ENCODE peak calls at places on chromosomes 2 and 18, in four cellular contexts. A is ovary, M is astrocyte of the spinal cord, E is kidney. B is an unnamed sample.

GRCh38 chr18:31943895-31944816 is 1.2 kb upstream of the TRAPPC8 start:
- DNase-seq in A (no peak), E (no peak), M (no peak), B (no peak)

GRCh38 chr2:180542510-180542909 is 437.9 kb upstream of the UBE2E3 start:
- DNase-seq in A (no peak), M (no peak), E (no peak), B (no peak)

GRCh38 chr2:201259216-201259615 is 1.1 kb upstream of the CASP8 start:
- DNase-seq in A (no peak), M (no peak), E (no peak), B (no peak)

GRCh38 chr2:30559544-30559943 is 112.5 kb downstream of the LCLAT1 start:
- DNase-seq in E (no peak), M (no peak), A (no peak), B (no peak)

GRCh38 chr18:8607776-8608682 is 1.2 kb upstream of the RAB12 start:
- DNase-seq in A (peak), M (no peak), E (no peak), B (no peak)

GRCh38 chr2:112301171-112301584 is 25.8 kb downstream of the ZC3H6 start:
- DNase-seq in E (no peak), M (peak), A (no peak), B (no peak)

GRCh38 chr2:230903251-230904150 is 21.5 kb downstream of the GPR55 start:
- DNase-seq in M (no peak), E (no peak), A (no peak), B (peak)

GRCh38 chr2:218022851-218023530 is 20.2 kb upstream of the TNS1 start:
- DNase-seq in E (peak), M (no peak), A (peak), B (peak)

GRCh38 chr18:33404244-33404873 is 36.2 kb downstream of the CCDC178 start:
- DNase-seq in E (no peak), M (no peak), A (no peak), B (no peak)

GRCh38 chr2:144267209-144267608 is 252.7 kb downstream of the ZEB2 start:
- DNase-seq in E (no peak), A (no peak), M (no peak), B (no peak)

GRCh38 chr2:201795608-201796477 is 10.5 kb upstream of the CDK15 start:
- DNase-seq in E (no peak), M (peak), A (peak), B (no peak)

GRCh38 chr2:168165418-168165817 is 82.0 kb downstream of the STK39 start:
- DNase-seq in M (peak), E (no peak), A (no peak), B (no peak)

GRCh38 chr18:31555971-31556747 is 35.5 kb upstream of the TTR start:
- DNase-seq in M (peak), E (no peak), A (no peak), B (no peak)

GRCh38 chr2:46926863-46927262 is 11.3 kb upstream of the MCFD2 start:
- DNase-seq in A (no peak), M (no peak), E (no peak), B (no peak)

GRCh38 chr18:58541789-58542425 is 87.0 kb downstream of the ALPK2 start:
- DNase-seq in M (peak), E (no peak), A (no peak), B (no peak)

GRCh38 chr18:58542426-58543159 is 86.3 kb downstream of the ALPK2 start:
- DNase-seq in E (no peak), A (no peak), M (no peak), B (no peak)

GRCh38 chr18:58540381-58540943 is 88.4 kb downstream of the ALPK2 start:
- DNase-seq in A (no peak), E (no peak), M (no peak), B (no peak)

GRCh38 chr18:58539659-58540380 is 89.1 kb downstream of the ALPK2 start:
- DNase-seq in M (no peak), E (no peak), A (no peak), B (no peak)

GRCh38 chr18:58541137-58541788 is 87.6 kb downstream of the ALPK2 start:
- DNase-seq in A (no peak), E (no peak), M (no peak), B (no peak)
- TF ChIP-seq CTCF in A (no peak), E (no peak), M (peak), B (peak)

GRCh38 chr18:10089881-10090280 is 176.1 kb downstream of the VAPA start:
- DNase-seq in A (no peak), E (no peak), M (no peak), B (no peak)

GRCh38 chr18:10094608-10095137 is 180.9 kb downstream of the VAPA start:
- DNase-seq in M (no peak), E (no peak), A (no peak), B (no peak)

GRCh38 chr18:10090668-10091067 is 176.9 kb downstream of the VAPA start:
- DNase-seq in M (no peak), E (no peak), A (no peak), B (no peak)

GRCh38 chr18:10095356-10095755 is 181.5 kb downstream of the VAPA start:
- DNase-seq in M (no peak), A (no peak), E (no peak), B (no peak)

DNA sequence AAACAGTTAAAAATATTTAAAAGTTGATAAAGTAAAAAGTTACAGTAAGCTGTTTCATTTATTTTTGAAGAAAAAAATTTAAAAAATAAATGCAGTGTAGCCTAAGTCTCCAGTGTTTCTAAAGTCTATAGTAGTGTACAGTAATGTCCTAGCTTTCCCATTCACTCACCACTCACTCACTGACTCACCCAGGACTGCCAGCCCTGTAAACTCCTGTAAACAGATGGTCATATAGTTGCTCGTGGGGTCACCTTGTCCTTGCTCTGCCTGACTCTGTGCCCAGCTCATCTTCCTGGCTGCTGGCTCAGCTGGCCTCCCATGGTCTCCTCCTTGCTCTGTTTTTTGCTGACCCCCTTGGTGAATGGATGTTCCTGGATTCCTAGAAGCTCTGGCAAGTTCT is 180.3 kb downstream of the VAPA start:
- DNase-seq in E (no peak), A (no peak), M (peak), B (no peak)
- TF ChIP-seq CTCF in E (no peak), A (no peak), M (no peak), B (no peak)

GRCh38 chr2:99611034-99611433 is 121.2 kb upstream of the REV1 start:
- DNase-seq in E (no peak), A (no peak), M (no peak), B (no peak)

GRCh38 chr2:99611786-99612185 is 122.0 kb upstream of the REV1 start:
- DNase-seq in A (no peak), E (no peak), M (no peak), B (no peak)

GRCh38 chr2:99608092-99608491 is 118.3 kb upstream of the REV1 start:
- DNase-seq in M (peak), A (no peak), E (no peak), B (no peak)

GRCh38 chr2:99608861-99609260 is 119.0 kb upstream of the REV1 start:
- DNase-seq in A (no peak), E (no peak), M (no peak), B (no peak)

GRCh38 chr2:99609851-99610381 is 120.1 kb upstream of the REV1 start:
- DNase-seq in M (no peak), E (no peak), A (no peak), B (no peak)
- TF ChIP-seq CTCF in M (no peak), E (no peak), A (no peak), B (no peak)

GRCh38 chr18:3886575-3887322 is 436.8 kb downstream of the TGIF1 start:
- DNase-seq in M (no peak), E (no peak), A (no peak), B (no peak)

GRCh38 chr18:3889121-3889520 is 439.1 kb downstream of the TGIF1 start:
- DNase-seq in E (no peak), A (no peak), M (no peak), B (no peak)

GRCh38 chr18:3879836-3880120 is 429.8 kb downstream of the TGIF1 start:
- DNase-seq in A (no peak), E (peak), M (no peak), B (peak)

GRCh38 chr18:3889803-3890202 is 439.8 kb downstream of the TGIF1 start:
- DNase-seq in A (no peak), M (peak), E (peak), B (no peak)

DNA sequence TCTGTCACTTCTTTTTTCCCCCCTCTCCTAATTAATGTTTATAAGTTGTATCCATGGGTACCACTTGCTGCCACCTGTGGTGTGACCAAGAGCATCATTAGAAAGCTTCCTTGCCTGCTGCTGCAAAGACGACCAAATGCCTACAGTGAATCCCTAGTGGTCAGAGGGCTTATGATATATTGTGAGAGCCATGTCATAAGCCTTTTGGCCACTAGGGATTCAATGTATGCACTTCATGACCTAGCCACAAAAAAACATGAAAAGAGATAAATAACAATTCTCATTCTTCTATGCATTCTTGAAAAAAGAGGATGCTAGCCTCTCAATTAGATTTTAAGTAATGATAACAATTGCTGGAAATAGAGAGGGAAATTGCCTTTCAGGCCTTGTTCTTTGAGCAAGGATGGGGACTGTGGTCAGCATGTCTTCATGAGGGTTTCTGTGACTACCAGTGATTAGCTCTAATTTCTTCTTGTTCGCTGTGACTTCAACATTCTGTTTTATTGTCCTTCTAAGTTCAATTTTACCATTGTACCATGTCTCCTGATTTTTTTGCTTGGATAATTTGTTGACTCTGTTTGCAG is 435.3 kb downstream of the TGIF1 start:
- DNase-seq in A (no peak), M (no peak), E (no peak), B (no peak)
- TF ChIP-seq CTCF in A (no peak), M (peak), E (no peak), B (peak)

GRCh38 chr2:11899896-11900295 is 153.5 kb downstream of the LPIN1 start:
- DNase-seq in M (no peak), E (no peak), A (no peak), B (no peak)

GRCh38 chr2:11901351-11902069 is 155.1 kb downstream of the LPIN1 start:
- DNase-seq in A (no peak), M (no peak), E (no peak), B (no peak)

GRCh38 chr2:11899264-11899818 is 152.9 kb downstream of the LPIN1 start:
- DNase-seq in A (no peak), E (no peak), M (peak), B (no peak)

GRCh38 chr2:11896386-11896785 is 150.0 kb downstream of the LPIN1 start:
- DNase-seq in A (no peak), E (no peak), M (peak), B (no peak)

DNA sequence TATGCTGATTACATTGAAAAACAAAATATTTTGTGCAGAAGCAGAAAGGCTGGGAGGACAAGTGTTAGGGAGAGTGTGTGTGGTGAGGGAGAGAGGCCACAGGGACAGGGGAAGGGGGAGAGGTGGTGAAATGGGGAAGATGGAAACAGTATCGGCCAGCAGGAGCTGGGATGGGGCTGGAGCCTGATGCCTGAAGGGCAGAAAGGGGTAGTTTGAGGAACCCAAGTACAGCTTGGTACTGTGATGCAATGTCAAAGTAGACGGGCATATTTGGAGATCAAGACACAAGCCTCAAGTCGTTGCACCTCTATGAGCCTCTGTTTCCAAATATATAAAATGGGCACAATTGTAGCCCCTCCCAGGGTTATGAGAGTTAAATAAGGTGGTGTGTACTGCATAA is 152.1 kb downstream of the LPIN1 start:
- DNase-seq in M (no peak), A (no peak), E (no peak), B (no peak)
- TF ChIP-seq CTCF in M (no peak), A (no peak), E (no peak), B (no peak)

DNA sequence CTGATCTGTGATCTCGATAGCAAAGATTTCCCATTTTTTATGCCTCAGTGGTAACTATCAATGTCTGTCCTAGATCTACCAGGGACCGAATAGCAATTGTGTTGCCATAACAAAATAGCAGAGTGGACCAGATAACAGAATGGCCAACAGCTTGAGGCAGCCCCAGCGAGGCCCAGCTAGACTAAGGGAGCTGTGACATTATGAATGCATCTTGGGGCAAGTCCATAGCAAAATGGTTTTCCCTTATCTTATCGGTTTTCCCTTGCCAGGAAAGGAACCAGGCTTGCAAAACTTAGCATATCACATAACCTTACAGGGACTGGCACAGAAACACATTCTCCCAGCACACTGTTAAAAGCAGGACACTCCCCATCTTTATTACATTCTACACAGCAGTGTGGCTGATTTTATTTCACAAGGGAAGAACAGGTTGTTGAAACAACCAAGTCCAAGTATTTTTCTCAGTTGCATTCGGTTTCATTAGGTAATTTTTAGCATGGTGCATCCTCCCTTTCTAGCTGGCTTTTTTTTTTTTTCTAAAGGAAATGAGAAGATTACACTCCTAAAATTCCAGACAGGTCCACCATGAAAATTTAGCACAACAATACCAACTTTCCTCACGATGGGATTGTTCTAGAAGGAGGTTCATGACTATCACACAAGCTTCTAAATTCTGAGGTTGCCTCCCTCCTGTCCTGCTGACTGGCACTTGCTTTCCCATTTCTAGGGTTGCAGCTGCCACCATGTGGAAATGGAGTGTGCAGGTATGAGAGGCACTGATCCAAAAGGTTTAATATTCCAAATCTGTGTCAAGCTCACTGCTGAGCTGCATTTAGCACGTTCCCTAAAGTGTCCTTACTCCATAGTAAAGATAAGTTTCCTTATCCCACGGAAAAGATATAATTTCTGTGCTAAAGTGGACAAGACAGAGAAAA is 97.0 kb upstream of the SLC35G4 start:
- DNase-seq in M (no peak), E (no peak), A (no peak), B (no peak)
- TF ChIP-seq CTCF in M (peak), E (peak), A (no peak), B (peak)